ENCODE peak calls at places on chromosomes 5 and 9, in ten cellular contexts. R, Z, J, T, E, M, L, U, O and I are unnamed samples.

GRCh38 chr9:107614765-107615164 is 125.2 kb upstream of the KLF4 start:
- DNase-seq in R (no peak), Z (no peak), O (no peak), U (no peak), L (no peak), E (no peak), M (no peak), J (no peak), T (peak; percentile 75), I (no peak)

GRCh38 chr9:114238919-114239879 is 83.7 kb upstream of the ORM1 start:
- DNase-seq in O (peak; percentile 80), Z (peak; percentile 84), E (peak; percentile 45), J (no peak), U (no peak), L (no peak), T (no peak), R (peak; percentile 79), M (no peak), I (no peak)

GRCh38 chr9:121963542-121963995 is 129.5 kb downstream of the TTLL11 start:
- DNase-seq in U (no peak), L (no peak), O (peak; percentile 78), E (peak; percentile 56), R (peak; percentile 85), J (no peak), T (no peak), M (no peak), Z (no peak), I (no peak)

GRCh38 chr9:33255471-33255870 is 9.0 kb downstream of the BAG1 start:
- DNase-seq in T (no peak), E (no peak), Z (no peak), R (no peak), M (no peak), O (no peak), J (no peak), L (no peak), U (no peak), I (no peak)

GRCh38 chr5:127839072-127839471 is 135.9 kb downstream of the CCDC192 start:
- DNase-seq in Z (no peak), U (no peak), M (no peak), R (no peak), L (no peak), J (no peak), O (no peak), E (no peak), T (no peak), I (no peak)

GRCh38 chr9:109817846-109818472 is 38.0 kb downstream of the PALM2AKAP2 start:
- DNase-seq in E (peak; percentile 98), L (peak; percentile 94), Z (no peak), M (peak; percentile 78), R (peak; percentile 94), J (no peak), O (peak; percentile 97), T (peak; percentile 76), U (peak; percentile 15), I (peak; percentile 78)

GRCh38 chr9:19998823-19999455 is 210.1 kb upstream of the SLC24A2 start:
- DNase-seq in T (no peak), M (no peak), Z (no peak), U (no peak), E (no peak), R (peak; percentile 50), J (no peak), L (no peak), O (peak; percentile 44), I (no peak)

GRCh38 chr5:74174366-74174765 is 466.2 kb downstream of the ENC1 start:
- DNase-seq in J (no peak), O (peak; percentile 83), E (no peak), U (no peak), Z (no peak), R (no peak), M (no peak), L (no peak), T (no peak), I (no peak)

GRCh38 chr5:4584982-4585381 is 555.1 kb upstream of the ADAMTS16 start:
- DNase-seq in R (no peak), O (peak; percentile 96), M (no peak), Z (no peak), L (peak; percentile 25), E (no peak), U (no peak), T (no peak), J (no peak), I (no peak)

GRCh38 chr9:112334319-112334828 is 955 bp upstream of the PTBP3 start:
- DNase-seq in U (no peak), R (peak; percentile 34), E (peak; percentile 47), J (no peak), Z (no peak), T (peak; percentile 57), M (no peak), O (peak; percentile 38), L (peak; percentile 15), I (no peak)

GRCh38 chr5:72523960-72524582 is 16.9 kb upstream of the ZNF366 start:
- DNase-seq in M (peak; percentile 67), Z (no peak), U (no peak), T (no peak), R (peak; percentile 72), J (no peak), O (peak; percentile 75), E (peak; percentile 92), L (peak; percentile 42), I (no peak)

GRCh38 chr9:80873861-80874260 is 815.5 kb downstream of the TLE1 start:
- DNase-seq in M (no peak), E (peak; percentile 19), T (no peak), J (no peak), L (no peak), O (peak; percentile 80), Z (no peak), U (no peak), R (peak; percentile 68), I (no peak)

GRCh38 chr5:102296229-102296817 is at the start of gene SLCO4C1:
- DNase-seq in M (no peak), O (peak; percentile 46), U (peak; percentile 22), Z (peak; percentile 95), T (peak; percentile 90), J (peak; percentile 84), E (peak; percentile 24), L (peak; percentile 21), R (no peak), I (peak; percentile 69)

GRCh38 chr5:108398964-108399363 is 17.1 kb upstream of the FBXL17 start:
- DNase-seq in L (no peak), M (no peak), J (no peak), Z (no peak), E (no peak), U (no peak), R (no peak), O (no peak), T (no peak), I (no peak)

GRCh38 chr5:135033026-135033861 is 784 bp downstream of the PITX1 start:
- DNase-seq in J (peak; percentile 60), U (no peak), O (no peak), L (no peak), E (peak; percentile 35), M (no peak), R (peak; percentile 44), T (no peak), Z (peak; percentile 63), I (no peak)

GRCh38 chr5:75568202-75568601 is 43.1 kb upstream of the ANKDD1B start:
- DNase-seq in Z (no peak), O (no peak), M (no peak), J (no peak), T (no peak), U (no peak), E (no peak), L (no peak), R (no peak), I (no peak)

GRCh38 chr5:69048233-69048632 is 45.6 kb upstream of the SLC30A5 start:
- DNase-seq in L (no peak), U (no peak), O (no peak), E (peak; percentile 7), J (no peak), R (no peak), T (no peak), Z (no peak), M (no peak), I (no peak)

DNA sequence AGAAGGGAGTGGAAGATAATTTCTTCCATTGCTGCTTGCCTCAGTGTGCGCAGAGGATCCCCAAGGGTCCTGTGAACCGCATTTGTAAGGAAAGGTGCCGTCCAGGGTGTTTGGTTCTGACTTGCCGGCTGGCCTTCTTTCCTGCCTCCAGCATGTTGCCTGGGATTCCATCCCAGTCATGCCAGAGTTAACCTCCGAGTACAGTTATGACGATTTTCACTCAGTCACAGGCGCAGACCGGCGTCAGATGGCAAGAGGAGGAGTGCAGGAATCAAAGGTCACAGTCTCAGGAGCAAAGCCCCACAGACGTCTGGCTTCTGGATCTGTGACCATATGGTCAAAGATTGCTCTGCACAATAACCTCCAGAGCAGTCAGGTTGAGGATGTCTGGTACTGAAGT is 5.9 kb upstream of the GADD45G start:
- DNase-seq in E (no peak), T (no peak), R (no peak), U (no peak), O (no peak), Z (no peak), L (no peak), M (no peak), J (no peak), I (no peak)
- TF ChIP-seq CTCF in E (no peak), T (no peak), R (no peak), U (no peak), O (no peak), Z (no peak), L (no peak), M (no peak), J (no peak), I (no peak)

GRCh38 chr9:92965759-92966517 is 18.6 kb downstream of the FGD3 start:
- DNase-seq in E (no peak), R (no peak), T (no peak), Z (no peak), U (no peak), J (no peak), O (no peak), L (no peak), M (no peak), I (no peak)
- H3K4me3 ChIP-seq in E (no peak overlapping the region), R (no peak overlapping the region), T (peak overlapping the region; percentile 32), Z (no peak overlapping the region), U (no peak overlapping the region), J (peak overlapping the region; percentile 7), O (no peak overlapping the region), L (peak overlapping the region; percentile 43), M (no peak overlapping the region), I (peak overlapping the region; percentile 35)

DNA sequence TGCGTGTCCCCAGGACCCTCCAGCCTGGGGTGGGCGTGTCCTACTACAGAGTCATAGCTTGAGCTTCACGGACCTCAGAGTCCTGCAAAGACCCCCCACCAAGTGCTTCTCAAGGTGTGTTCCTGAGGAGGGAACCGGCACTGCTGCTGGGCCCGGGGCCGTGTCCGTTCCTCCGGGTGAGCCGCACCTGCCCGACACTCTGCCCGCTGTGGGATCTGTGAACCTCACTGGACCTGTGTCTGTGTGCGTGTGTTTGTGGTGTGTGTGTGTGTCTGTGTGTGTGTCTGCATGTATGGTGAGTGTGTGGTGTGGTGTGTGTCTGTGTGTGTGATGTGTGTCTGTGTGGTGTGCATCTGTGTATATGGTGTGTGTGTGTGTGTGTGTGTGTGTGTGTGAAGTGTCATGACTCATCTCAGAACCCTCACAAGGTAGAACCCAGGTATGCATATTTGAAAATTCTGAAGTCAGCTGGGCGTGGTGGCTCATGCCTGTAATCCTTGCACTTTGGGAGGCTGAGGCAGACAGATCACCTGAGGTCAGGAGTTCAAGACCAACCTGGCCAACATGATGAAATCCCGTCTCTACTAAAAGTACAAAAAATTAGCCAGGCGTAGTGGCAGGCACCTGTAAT is 40.9 kb upstream of the RXRA start:
- DNase-seq in J (no peak), M (no peak), Z (no peak), T (no peak), R (no peak), O (no peak), L (no peak), U (no peak), E (no peak), I (no peak)
- TF ChIP-seq CTCF in J (no peak), M (no peak), Z (no peak), T (no peak), R (no peak), O (no peak), L (no peak), U (no peak), E (no peak), I (no peak)

GRCh38 chr5:67234671-67235176 is 38.1 kb upstream of the CD180 start:
- DNase-seq in T (peak; percentile 38), O (peak; percentile 87), R (peak; percentile 68), E (peak; percentile 87), L (peak; percentile 66), M (no peak), U (peak; percentile 25), Z (peak; percentile 75), J (no peak), I (no peak)
- H3K4me3 ChIP-seq in T (no peak overlapping the region), O (peak overlapping the region; percentile 37), R (no peak overlapping the region), E (no peak overlapping the region), L (peak overlapping the region; percentile 20), M (no peak overlapping the region), U (no peak overlapping the region), Z (peak overlapping the region; percentile 28), J (peak overlapping the region; percentile 4), I (peak overlapping the region; percentile 3)